ENCODE peak calls at places on chromosomes 2 and 18, in seven cellular contexts. E is stomach, G is tibial artery, K is heart left ventricle, Y is ovary, U is neural progenitor cell, B is HCT116. L is an unnamed sample. For H3K9me3, the result is how much of the 10 kb centered on the place peaks cover.

GRCh38 chr18:68399721-68400120 is 315.2 kb downstream of the TMX3 start:
- DNase-seq in E (no peak), G (no peak), K (no peak), Y (no peak), U (no peak), B (no peak), L (no peak)

GRCh38 chr2:181619511-181619910 is 37.4 kb downstream of the CERKL start:
- DNase-seq in E (no peak), G (no peak), K (no peak), Y (no peak), U (no peak), B (no peak), L (no peak)

GRCh38 chr2:217331577-217332139 is 471.8 kb upstream of the TNP1 start:
- DNase-seq in E (peak), G (no peak), K (no peak), Y (no peak), U (no peak), B (no peak), L (no peak)

GRCh38 chr2:219230201-219230540 is 565 bp downstream of the ANKZF1 start:
- DNase-seq in E (peak), G (peak), K (no peak), Y (no peak), U (peak), B (no peak), L (no peak)

GRCh38 chr2:37862620-37863019 is 62.5 kb upstream of the RMDN2 start:
- DNase-seq in E (no peak), G (no peak), K (no peak), Y (no peak), U (no peak), B (no peak), L (no peak)

GRCh38 chr2:132720393-132720792 is 50.4 kb upstream of the LYPD1 start:
- DNase-seq in E (no peak), G (no peak), K (no peak), Y (no peak), U (no peak), B (no peak), L (no peak)

GRCh38 chr2:74741076-74741460 is 87.0 kb downstream of the SEMA4F start:
- DNase-seq in E (no peak), G (peak), K (no peak), Y (no peak), U (no peak), B (no peak), L (no peak)

GRCh38 chr2:159571540-159572260 is 44.6 kb downstream of the BAZ2B start:
- DNase-seq in E (no peak), G (no peak), K (no peak), Y (no peak), U (no peak), B (no peak), L (no peak)

GRCh38 chr2:6642011-6642410 is 223.7 kb downstream of the CMPK2 start:
- DNase-seq in E (no peak), G (no peak), K (no peak), Y (no peak), U (no peak), B (no peak), L (no peak)

GRCh38 chr18:24989760-24990547 is 362.0 kb downstream of the ZNF521 start:
- DNase-seq in E (no peak), G (no peak), K (no peak), Y (no peak), U (no peak), B (no peak), L (no peak)

GRCh38 chr2:41527525-41528323 is 520.1 kb upstream of the PKDCC start:
- DNase-seq in E (no peak), G (no peak), K (no peak), Y (no peak), U (no peak), B (no peak), L (no peak)

GRCh38 chr18:3246636-3247242 is 862 bp upstream of the MYL12A start:
- DNase-seq in E (no peak), G (peak), K (peak), Y (peak), U (peak), B (no peak), L (peak)

GRCh38 chr18:14905350-14905749 is 157.4 kb downstream of the ANKRD30B start:
- DNase-seq in E (no peak), G (no peak), K (no peak), Y (no peak), U (no peak), B (no peak), L (no peak)
- H3K9me3 ChIP-seq in E (under half), G (under half), K (under half), Y (under half), U (under half), B (under half), L (under half)

GRCh38 chr2:167265004-167265403 is 376.7 kb downstream of the XIRP2 start:
- DNase-seq in E (no peak), G (no peak), K (no peak), Y (no peak), U (no peak), B (no peak), L (no peak)

GRCh38 chr2:167265722-167266121 is 377.4 kb downstream of the XIRP2 start:
- DNase-seq in E (no peak), G (no peak), K (no peak), Y (no peak), U (no peak), B (no peak), L (no peak)

GRCh38 chr2:167258712-167259111 is 370.4 kb downstream of the XIRP2 start:
- DNase-seq in E (no peak), G (no peak), K (no peak), Y (no peak), U (no peak), B (no peak), L (no peak)

DNA sequence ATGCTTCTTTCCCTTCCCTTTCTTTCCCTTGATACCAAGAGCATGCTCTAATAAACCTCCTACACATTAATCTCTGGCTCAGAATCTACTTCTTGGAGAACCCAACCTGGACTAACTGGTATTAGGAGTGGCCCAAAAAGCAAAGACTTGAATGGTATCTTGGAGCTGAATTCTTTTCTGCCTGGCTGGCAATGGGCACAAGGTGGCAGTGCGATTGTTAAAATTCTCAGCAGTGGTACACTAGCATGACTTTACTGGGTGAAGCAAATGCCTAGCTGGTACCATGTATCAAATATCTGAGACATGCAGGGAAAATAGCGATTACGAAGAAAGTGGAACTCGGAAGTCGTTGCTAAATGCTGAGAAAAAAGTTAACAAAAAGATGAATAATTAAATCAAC is 376.1 kb downstream of the XIRP2 start:
- DNase-seq in E (no peak), G (no peak), K (no peak), Y (no peak), U (peak), B (no peak), L (no peak)
- TF ChIP-seq CTCF in E (no peak), G (no peak), K (no peak), Y (no peak), U (peak), B (no peak), L (peak)

GRCh38 chr18:70536370-70537062 is 247.7 kb downstream of the SOCS6 start:
- DNase-seq in E (no peak), G (no peak), K (no peak), Y (no peak), U (no peak), B (no peak), L (no peak)
- H3K4me3 ChIP-seq in E (no peak), G (no peak), K (no peak), Y (no peak), U (no peak), B (no peak), L (no peak)

GRCh38 chr2:240524963-240525718 is 32.6 kb downstream of the ANKMY1 start:
- DNase-seq in E (no peak), G (no peak), K (no peak), Y (no peak), U (no peak), B (no peak), L (no peak)
- H3K9me3 ChIP-seq in E (under half), G (under half), K (under half), Y (under half), U (under half), B (under half), L (under half)

GRCh38 chr2:105989070-105989469 is 205.0 kb downstream of the UXS1 start:
- DNase-seq in E (no peak), G (no peak), K (no peak), Y (no peak), U (no peak), B (no peak), L (no peak)

GRCh38 chr2:105990624-105991023 is 203.5 kb downstream of the UXS1 start:
- DNase-seq in E (no peak), G (no peak), K (no peak), Y (no peak), U (no peak), B (no peak), L (no peak)
- TF ChIP-seq CTCF in E (no peak), G (no peak), K (no peak), Y (no peak), U (no peak), B (no peak), L (no peak)

GRCh38 chr2:100107440-100107839 is 35.0 kb downstream of the AFF3 start:
- DNase-seq in E (no peak), G (no peak), K (no peak), Y (no peak), U (no peak), B (no peak), L (no peak)

GRCh38 chr2:100106460-100106859 is 35.9 kb downstream of the AFF3 start:
- DNase-seq in E (peak), G (no peak), K (no peak), Y (peak), U (peak), B (no peak), L (no peak)

GRCh38 chr2:100107911-100108647 is 34.3 kb downstream of the AFF3 start:
- DNase-seq in E (no peak), G (no peak), K (no peak), Y (no peak), U (no peak), B (no peak), L (no peak)

GRCh38 chr2:100104718-100105677 is 37.4 kb downstream of the AFF3 start:
- DNase-seq in E (peak), G (no peak), K (no peak), Y (peak), U (peak), B (no peak), L (no peak)

DNA sequence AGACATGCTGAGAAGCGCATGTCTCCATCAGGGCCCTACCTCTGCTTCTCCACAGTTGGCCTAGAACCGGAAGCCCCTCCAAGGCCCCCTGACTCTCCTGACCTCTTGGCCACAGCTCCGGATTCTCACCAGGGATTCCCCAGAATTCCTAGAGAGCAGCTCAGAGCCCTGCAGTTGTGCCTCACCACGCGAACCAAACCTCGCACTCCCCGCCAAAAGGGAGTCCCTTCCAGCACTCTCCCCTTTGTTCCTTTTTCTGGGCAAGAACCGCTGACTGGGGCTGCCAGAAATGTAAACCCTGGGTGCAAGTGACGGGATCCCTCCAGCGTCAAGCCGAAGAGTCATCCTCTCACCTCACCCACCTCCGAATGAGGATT is 36.7 kb downstream of the AFF3 start:
- DNase-seq in E (no peak), G (no peak), K (no peak), Y (peak), U (peak), B (no peak), L (no peak)
- H3K4me3 ChIP-seq in E (peak), G (peak), K (peak), Y (peak), U (peak), B (no peak), L (peak)

GRCh38 chr18:9477509-9477908 is 2.2 kb downstream of the RALBP1 start:
- DNase-seq in E (no peak), G (no peak), K (no peak), Y (no peak), U (no peak), B (no peak), L (no peak)

GRCh38 chr18:9475643-9476580 is 599 bp downstream of the RALBP1 start:
- DNase-seq in E (no peak), G (no peak), K (no peak), Y (no peak), U (no peak), B (no peak), L (no peak)

GRCh38 chr18:9474983-9475642 is at the start of gene RALBP1:
- DNase-seq in E (peak), G (peak), K (peak), Y (peak), U (peak), B (peak), L (peak)

GRCh38 chr18:9478545-9478944 is 3.2 kb downstream of the RALBP1 start:
- DNase-seq in E (no peak), G (no peak), K (no peak), Y (peak), U (no peak), B (no peak), L (no peak)

DNA sequence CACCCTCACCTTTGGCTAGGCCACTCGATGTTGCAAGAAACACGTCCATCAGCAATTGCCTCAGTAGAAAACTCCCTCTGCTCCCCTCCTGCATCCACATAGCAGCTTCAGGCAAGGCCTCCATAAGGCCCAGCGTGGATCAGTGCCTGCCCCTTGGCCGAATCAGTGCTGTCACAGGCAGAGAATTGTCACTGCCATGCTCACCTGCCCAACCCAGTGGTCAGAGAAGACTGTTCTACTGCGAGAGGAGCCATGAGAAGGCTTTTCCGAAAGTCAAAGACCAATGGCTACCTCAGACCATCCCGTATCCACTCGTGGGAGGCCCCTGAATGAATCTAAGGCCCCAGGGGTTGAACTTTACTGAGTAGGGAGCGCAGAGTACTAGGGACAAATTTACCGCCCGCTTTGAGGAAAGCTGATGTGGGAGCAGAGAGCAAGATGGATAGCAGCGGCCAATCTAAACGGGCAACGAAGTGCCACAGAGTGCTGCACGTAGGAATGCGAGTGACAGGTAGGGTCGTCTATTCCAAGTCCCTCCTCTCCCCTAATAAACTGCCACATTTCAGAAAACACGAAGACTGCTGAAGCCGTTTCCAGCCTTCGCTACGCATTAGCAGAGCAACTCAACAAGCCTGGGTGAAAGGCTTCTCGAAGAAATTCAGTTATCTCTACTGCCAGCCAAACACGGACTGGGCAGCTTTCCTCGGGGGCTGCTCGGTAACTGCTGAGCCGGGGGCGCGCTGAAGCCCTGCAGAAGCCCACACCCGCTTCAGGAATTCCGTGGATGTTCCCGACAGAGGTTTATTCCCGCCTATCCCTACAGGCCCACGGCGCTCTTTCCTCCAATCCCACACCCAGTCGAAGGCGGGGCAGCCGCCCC is 970 bp upstream of the RALBP1 start:
- DNase-seq in E (no peak), G (no peak), K (no peak), Y (peak), U (peak), B (peak), L (no peak)
- H3K9me3 ChIP-seq in E (under half), G (under half), K (under half), Y (under half), U (under half), B (under half), L (under half)